ENCODE peak calls at places on chromosomes 11 and 22, in seven cellular contexts. S is astrocyte of the cerebellum; F is cardiac muscle cell; H is breast epithelium; A is CD8-positive, alpha-beta memory T cell; W is foreskin fibroblast; Y is right cardiac atrium. T is an unnamed sample.

GRCh38 chr11:57568330-57568766 is 876 bp upstream of the UBE2L6 start:
- DNase-seq in A (no peak), H (no peak), F (peak), Y (no peak), W (peak), S (no peak), T (peak)

GRCh38 chr11:119085523-119085878 is 820 bp downstream of the HMBS start:
- DNase-seq in Y (peak), F (no peak), W (no peak), S (no peak), H (no peak), A (no peak), T (no peak)

GRCh38 chr11:1478544-1478943 is 8.0 kb downstream of the MOB2 start:
- DNase-seq in S (no peak), F (no peak), H (no peak), A (no peak), Y (peak), W (no peak), T (peak)

GRCh38 chr11:94400839-94401772 is at the start of gene GPR83:
- DNase-seq in F (peak), W (no peak), A (no peak), S (no peak), H (no peak), Y (peak), T (no peak)

GRCh38 chr11:15114501-15115475 is at the start of gene INSC:
- DNase-seq in S (no peak), Y (peak), A (no peak), H (no peak), F (peak), W (peak), T (no peak)

GRCh38 chr22:27480487-27480886 is 321.1 kb downstream of the MN1 start:
- DNase-seq in A (no peak), W (no peak), H (no peak), Y (no peak), F (no peak), S (no peak), T (no peak)

GRCh38 chr22:46664301-46664855 is 44.2 kb downstream of the GRAMD4 start:
- DNase-seq in A (no peak), W (no peak), H (no peak), F (no peak), S (no peak), Y (peak), T (no peak)

GRCh38 chr11:15157181-15157580 is 42.5 kb downstream of the INSC start:
- DNase-seq in A (no peak), S (peak), H (no peak), F (peak), Y (no peak), W (peak), T (no peak)

GRCh38 chr22:27150530-27150909 is 493.1 kb downstream of the MIAT start:
- DNase-seq in A (no peak), S (no peak), Y (peak), H (no peak), F (no peak), W (no peak), T (peak)

GRCh38 chr11:79377399-79377798 is 63.4 kb downstream of the TENM4 start:
- DNase-seq in Y (no peak), S (no peak), H (no peak), F (no peak), W (no peak), A (no peak), T (no peak)

GRCh38 chr11:117878314-117878938 is 2.0 kb upstream of the FXYD6 start:
- DNase-seq in S (no peak), F (no peak), A (no peak), Y (no peak), W (no peak), H (no peak), T (no peak)

GRCh38 chr11:117876049-117876340 is 463 bp downstream of the FXYD6 start:
- DNase-seq in Y (no peak), S (no peak), H (no peak), F (no peak), W (no peak), A (no peak), T (no peak)

GRCh38 chr11:117875397-117876048 is 935 bp downstream of the FXYD6 start:
- DNase-seq in A (no peak), S (no peak), H (no peak), Y (peak), F (no peak), W (no peak), T (peak)

GRCh38 chr11:117876341-117877119 is at the start of gene FXYD6:
- DNase-seq in H (no peak), Y (peak), F (peak), W (peak), A (no peak), S (no peak), T (no peak)

DNA sequence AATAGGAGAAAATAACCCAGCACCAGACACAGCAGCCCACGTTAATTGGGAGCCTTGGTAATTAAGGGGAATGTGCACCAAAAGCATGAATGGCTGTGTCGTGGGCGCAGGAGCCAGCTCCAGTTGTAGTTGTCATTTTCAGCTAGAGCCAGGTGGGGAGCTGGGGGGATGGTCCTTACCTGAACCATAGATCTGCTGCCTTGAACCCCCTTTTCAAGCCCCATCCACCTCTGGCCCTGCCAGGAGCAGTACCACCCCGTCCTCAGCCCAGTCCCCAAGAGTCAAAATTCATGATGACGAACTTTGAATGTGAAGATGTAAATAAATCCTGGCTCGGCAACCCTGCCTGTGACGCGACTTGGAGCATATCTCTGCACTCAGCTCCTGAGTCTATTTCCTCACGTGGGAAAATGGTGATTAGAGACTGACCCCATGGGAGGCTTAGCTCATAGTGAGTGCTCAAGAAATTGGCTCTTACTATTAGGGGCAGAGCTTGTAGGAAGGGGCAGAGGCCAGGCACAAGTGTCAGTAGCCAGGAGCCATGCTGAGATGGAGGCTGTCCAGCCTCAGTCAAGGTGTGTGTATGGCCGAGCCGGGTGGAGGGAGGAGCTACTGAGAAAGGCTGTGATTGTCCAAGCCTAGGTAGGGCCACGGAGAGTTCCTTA is 794 bp upstream of the FXYD6 start:
- DNase-seq in H (no peak), S (no peak), W (no peak), Y (peak), A (no peak), F (peak), T (no peak)
- H3K4me3 ChIP-seq in H (peak), S (peak), W (peak), Y (peak), A (no peak), F (peak), T (no peak)

DNA sequence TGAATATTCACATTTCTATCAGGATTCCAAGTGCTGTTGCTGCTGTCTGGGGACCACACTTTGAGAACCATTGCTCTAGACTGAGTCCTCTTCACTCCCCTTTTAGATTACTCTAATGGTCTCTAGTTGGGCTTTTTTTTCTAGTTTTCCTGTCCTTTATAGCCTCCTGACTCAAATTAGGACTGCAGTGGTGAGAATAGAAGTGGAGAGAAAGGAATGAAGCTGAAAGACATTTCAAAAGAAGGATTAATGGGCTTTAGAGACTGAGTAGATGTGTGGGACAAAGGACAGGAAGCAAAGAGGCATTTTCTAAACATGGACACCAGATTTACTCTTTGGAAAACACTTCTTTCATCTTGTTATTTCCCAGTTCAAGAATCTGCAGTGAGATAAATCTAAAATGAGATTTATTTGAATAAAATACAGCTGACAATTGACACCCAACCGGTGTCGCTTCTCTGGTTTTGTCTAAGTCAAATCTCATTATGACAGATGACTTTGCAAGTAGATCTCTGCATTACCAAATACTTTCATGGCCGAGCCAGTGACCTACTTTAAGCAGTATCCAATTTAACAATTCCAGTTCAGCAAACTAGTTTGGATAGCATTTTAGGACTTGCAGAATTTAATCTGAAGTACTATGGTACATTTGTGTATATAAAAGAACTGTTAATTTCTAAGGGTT is 76.2 kb upstream of the TNRC6B start:
- DNase-seq in W (no peak), H (no peak), Y (no peak), S (no peak), F (no peak), A (no peak), T (no peak)
- H3K4me3 ChIP-seq in W (no peak), H (no peak), Y (no peak), S (no peak), F (no peak), A (no peak), T (no peak)

GRCh38 chr11:69702769-69703510 is 882 bp downstream of the FGF19 start:
- DNase-seq in Y (no peak), F (no peak), W (no peak), A (no peak), S (no peak), H (no peak), T (no peak)
- H3K4me3 ChIP-seq in Y (no peak), F (no peak), W (no peak), A (no peak), S (no peak), H (no peak), T (no peak)

DNA sequence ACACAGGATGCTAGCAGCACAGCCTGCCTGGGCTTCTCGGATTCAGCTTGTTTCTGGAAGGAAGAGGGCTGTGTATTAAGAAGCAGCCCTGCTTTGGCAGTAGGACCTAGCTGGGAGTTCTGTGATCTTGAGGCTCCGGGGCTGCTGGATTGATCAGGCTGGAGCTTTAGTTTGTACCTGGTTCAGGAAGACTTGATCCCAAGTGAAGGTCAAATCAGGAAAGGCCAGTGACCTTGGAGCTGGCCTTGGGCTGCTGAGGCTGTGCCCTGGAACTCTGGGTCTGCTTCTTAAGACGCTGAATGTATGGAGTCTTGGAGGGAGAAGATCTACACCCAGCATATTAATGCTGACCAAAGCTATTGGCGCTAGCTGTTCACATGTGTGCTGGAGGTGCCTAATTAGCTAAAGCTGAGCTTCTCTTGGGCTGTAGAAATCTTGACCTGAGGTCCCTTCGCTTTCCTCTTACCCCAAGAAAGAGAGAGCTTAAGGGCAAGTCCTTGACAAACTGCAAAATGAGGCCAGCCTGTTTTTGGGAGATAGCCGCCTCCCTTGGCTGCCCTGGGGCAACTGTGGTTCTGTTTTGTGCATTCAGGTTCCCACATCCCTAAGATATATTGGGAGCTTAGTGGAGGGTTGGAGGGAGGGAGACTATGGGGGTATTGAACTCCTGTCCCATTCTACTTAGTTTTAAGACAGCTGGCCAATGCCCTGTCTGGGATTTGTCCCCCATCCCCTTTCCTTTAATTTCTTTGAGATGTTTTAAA is 135.9 kb downstream of the DBX1 start:
- DNase-seq in S (no peak), W (no peak), Y (peak), F (no peak), H (no peak), A (no peak), T (no peak)
- H3K4me3 ChIP-seq in S (peak), W (no peak), Y (no peak), F (peak), H (no peak), A (no peak), T (no peak)